ENCODE peak calls at places on chromosome 22, in five cellular contexts. Z is prostate gland, F is endothelial cell of umbilical vein, W is H1, X is SK-N-SH. H is an unnamed sample.

GRCh38 chr22:39478461-39478860 is 21.6 kb downstream of the MGAT3 start:
- DNase-seq in W (no peak), F (no peak), Z (no peak), X (no peak), H (no peak)

GRCh38 chr22:39122772-39123470 is 25.9 kb downstream of the APOBEC3H start:
- DNase-seq in X (no peak), Z (no peak), W (no peak), F (no peak), H (no peak)

GRCh38 chr22:43798492-43798891 is 13.6 kb downstream of the EFCAB6 start:
- DNase-seq in X (no peak), F (no peak), Z (no peak), W (no peak), H (no peak)

GRCh38 chr22:27122561-27122960 is 465.2 kb downstream of the MIAT start:
- DNase-seq in X (no peak), F (no peak), Z (no peak), W (no peak), H (no peak)

GRCh38 chr22:39546889-39547586 is 14.5 kb upstream of the RPS19BP1 start:
- DNase-seq in Z (no peak), X (no peak), W (no peak), F (no peak), H (no peak)

GRCh38 chr22:24500251-24500820 is 5.2 kb downstream of the UPB1 start:
- DNase-seq in X (no peak), W (no peak), Z (no peak), F (no peak), H (no peak)

GRCh38 chr22:43849731-43850130 is 12.6 kb downstream of the SULT4A1 start:
- DNase-seq in W (no peak), F (no peak), Z (no peak), X (no peak), H (no peak)

GRCh38 chr22:46195487-46196165 is 45.3 kb downstream of the PPARA start:
- DNase-seq in F (no peak), W (no peak), Z (no peak), X (no peak), H (no peak)

GRCh38 chr22:38705235-38706100 is at the start of gene GTPBP1:
- DNase-seq in X (peak; percentile 88), F (peak; percentile 100), Z (peak; percentile 100), W (peak; percentile 99), H (peak; percentile 100)

DNA sequence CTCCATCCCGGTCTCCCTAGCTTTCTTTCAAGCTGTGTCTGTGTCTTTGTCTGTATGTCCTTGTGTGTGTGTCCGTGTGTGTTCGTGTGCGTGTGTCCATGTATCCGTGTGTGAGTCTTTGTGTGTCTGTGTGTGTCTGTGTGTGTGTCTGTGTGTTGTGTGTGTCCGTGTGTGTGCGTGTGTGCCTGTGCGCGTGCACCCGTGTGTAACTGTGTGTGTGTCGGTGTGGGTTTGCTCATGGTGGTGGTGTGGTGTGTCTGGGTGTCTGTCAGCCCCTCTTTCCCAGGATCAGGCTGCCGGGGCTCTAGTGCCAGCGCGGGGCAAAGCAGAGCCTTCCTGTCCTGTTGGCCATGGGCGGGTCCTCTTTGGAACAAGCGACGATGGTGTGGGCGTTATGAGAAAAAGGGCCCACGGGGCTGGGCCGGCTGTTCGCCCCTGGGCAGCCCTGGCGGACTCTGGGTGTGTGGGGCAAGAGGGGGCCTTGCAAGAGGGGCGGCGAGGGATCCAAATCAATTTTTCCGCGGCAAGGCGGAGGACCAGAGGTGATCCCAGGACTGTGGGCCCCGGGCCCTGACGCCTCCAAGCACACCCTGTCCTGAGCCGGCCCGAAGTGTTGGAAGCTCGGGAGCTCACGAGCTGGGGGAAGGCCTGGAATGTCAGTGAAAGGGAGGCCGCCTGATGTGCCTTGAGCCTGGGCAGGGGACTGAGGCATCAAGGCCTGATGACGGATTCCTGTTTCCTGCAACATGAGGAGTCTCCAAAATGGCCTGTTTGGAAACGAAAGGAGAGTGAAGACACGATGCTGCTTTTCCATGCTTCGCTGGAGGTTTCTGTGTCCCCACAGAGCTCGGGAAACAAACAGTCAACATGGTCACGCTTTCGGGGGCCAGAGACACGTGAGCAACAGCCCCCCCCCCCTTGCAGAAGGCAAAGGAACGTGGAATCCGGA is 3929.2 kb upstream of the OR11H1 start:
- DNase-seq in F (no peak), Z (no peak), X (no peak), W (no peak), H (peak; percentile 85)
- H3K9me3 ChIP-seq in F (peaks cover 17% of the 10 kb centered on the region), Z (no peaks in the 10 kb centered on the region), X (no peaks in the 10 kb centered on the region), W (peaks cover 70% of the 10 kb centered on the region), H (peaks cover 18% of the 10 kb centered on the region)

GRCh38 chr22:23114721-23115020 is 27.1 kb downstream of the RSPH14 start:
- DNase-seq in Z (no peak), X (no peak), F (no peak), W (no peak), H (no peak)

GRCh38 chr22:23116506-23117263 is 25.1 kb downstream of the RSPH14 start:
- DNase-seq in X (no peak), W (no peak), F (no peak), Z (no peak), H (no peak)

GRCh38 chr22:23115825-23116494 is 25.8 kb downstream of the RSPH14 start:
- DNase-seq in X (peak; percentile 42), W (no peak), Z (no peak), F (no peak), H (no peak)

GRCh38 chr22:23113847-23114720 is 27.7 kb downstream of the RSPH14 start:
- DNase-seq in X (no peak), W (no peak), Z (no peak), F (no peak), H (no peak)

GRCh38 chr22:23115369-23115768 is 26.4 kb downstream of the RSPH14 start:
- DNase-seq in F (no peak), Z (no peak), X (no peak), W (no peak), H (no peak)
- H3K27ac ChIP-seq in F (no peak overlapping the region), Z (no peak overlapping the region), X (no peak overlapping the region), W (no peak overlapping the region), H (no peak overlapping the region)

GRCh38 chr22:36204001-36204640 is 2.5 kb upstream of the APOL4 start:
- DNase-seq in X (no peak), F (no peak), Z (no peak), W (no peak), H (no peak)

GRCh38 chr22:36204641-36205032 is 3.0 kb upstream of the APOL4 start:
- DNase-seq in F (no peak), W (no peak), X (no peak), Z (no peak), H (no peak)

GRCh38 chr22:36198482-36198881 is 3.1 kb downstream of the APOL4 start:
- DNase-seq in W (no peak), Z (no peak), F (no peak), X (no peak), H (no peak)

GRCh38 chr22:36198936-36199616 is 2.5 kb downstream of the APOL4 start:
- DNase-seq in X (no peak), Z (no peak), F (no peak), W (no peak), H (peak; percentile 85)

GRCh38 chr22:36201630-36202312 is at the start of gene APOL4:
- DNase-seq in Z (no peak), F (no peak), X (peak; percentile 61), W (no peak), H (no peak)
- TF ChIP-seq POLR2AphosphoS5 in Z (peak; percentile 24), F (no peak), X (no peak), W (no peak), H (no peak)

GRCh38 chr22:47797546-47797945 is 1035.1 kb downstream of the TBC1D22A start:
- DNase-seq in W (no peak), Z (no peak), X (no peak), F (no peak), H (no peak)

GRCh38 chr22:47793304-47794101 is 1031.1 kb downstream of the TBC1D22A start:
- DNase-seq in X (no peak), Z (no peak), W (no peak), F (no peak), H (no peak)

GRCh38 chr22:47794851-47795250 is 1032.4 kb downstream of the TBC1D22A start:
- DNase-seq in F (no peak), Z (no peak), X (no peak), W (no peak), H (peak; percentile 52)

GRCh38 chr22:47796128-47796908 is 1033.9 kb downstream of the TBC1D22A start:
- DNase-seq in F (no peak), X (no peak), Z (no peak), W (no peak), H (peak; percentile 69)

GRCh38 chr22:47795477-47796127 is 1033.2 kb downstream of the TBC1D22A start:
- DNase-seq in F (no peak), W (no peak), X (no peak), Z (no peak), H (no peak)
- H3K9me3 ChIP-seq in F (peaks cover 4% of the 10 kb centered on the region), W (no peaks in the 10 kb centered on the region), X (no peaks in the 10 kb centered on the region), Z (no peaks in the 10 kb centered on the region), H (no peaks in the 10 kb centered on the region)